ENCODE peak calls at places on chromosome 13, in eight cellular contexts. Y is GM12892; N is stimulated activated CD8-positive, alpha-beta memory T cell treated with anti-CD3 and anti-CD28 coated beads, Interleukin-15, amount 100 ng/mL, for 24 hours; M is mucosa of descending colon; E is GM19239; H is nephron progenitor cell; L is AG20443; I is activated CD8-positive, alpha-beta memory T cell treated with anti-CD3 and anti-CD28 coated beads for 48 hours. O is an unnamed sample.

GRCh38 chr13:70424428-70424827 is 316.2 kb upstream of the KLHL1 start:
- DNase-seq in E (no peak), M (no peak), H (no peak), Y (no peak), L (no peak), N (no peak), I (no peak), O (peak)

GRCh38 chr13:50387124-50387581 is 371.9 kb downstream of the KCNRG start:
- DNase-seq in N (no peak), I (no peak), H (peak), E (no peak), M (peak), L (peak), Y (no peak), O (peak)

GRCh38 chr13:28761586-28761985 is 42.8 kb upstream of the SLC46A3 start:
- DNase-seq in L (no peak), H (no peak), I (no peak), Y (no peak), M (no peak), E (no peak), N (no peak), O (no peak)

GRCh38 chr13:50203256-50204083 is 188.2 kb downstream of the KCNRG start:
- DNase-seq in N (no peak), Y (no peak), H (no peak), E (no peak), L (no peak), M (no peak), I (no peak), O (no peak)

GRCh38 chr13:76783798-76784197 is 102.4 kb downstream of the KCTD12 start:
- DNase-seq in H (no peak), L (no peak), E (no peak), I (no peak), Y (no peak), N (no peak), M (no peak), O (no peak)

GRCh38 chr13:40161931-40162330 is 504.5 kb downstream of the FOXO1 start:
- DNase-seq in I (no peak), N (no peak), L (no peak), H (peak), M (no peak), E (no peak), Y (no peak), O (no peak)

GRCh38 chr13:114161644-114162532 is 17.2 kb upstream of the CFAP97D2 start:
- DNase-seq in I (no peak), L (peak), Y (no peak), M (peak), E (no peak), H (no peak), N (no peak), O (no peak)

GRCh38 chr13:110666255-110666533 is 39.7 kb downstream of the CARS2 start:
- DNase-seq in E (no peak), N (no peak), H (no peak), M (no peak), I (no peak), L (no peak), Y (no peak), O (no peak)

GRCh38 chr13:23656637-23657036 is 86.4 kb downstream of the TNFRSF19 start:
- DNase-seq in N (no peak), Y (no peak), I (no peak), H (no peak), E (no peak), M (no peak), L (peak), O (no peak)

GRCh38 chr13:72253754-72254153 is 386.8 kb upstream of the DACH1 start:
- DNase-seq in L (no peak), N (no peak), E (no peak), H (no peak), I (no peak), M (no peak), Y (no peak), O (no peak)

GRCh38 chr13:79548886-79549285 is 67.9 kb downstream of the NDFIP2 start:
- DNase-seq in N (no peak), H (no peak), M (no peak), Y (no peak), L (no peak), I (no peak), E (no peak), O (no peak)

GRCh38 chr13:31409678-31410356 is 210.0 kb downstream of the B3GLCT start:
- DNase-seq in H (no peak), N (no peak), L (no peak), E (no peak), Y (no peak), M (no peak), I (no peak), O (no peak)

GRCh38 chr13:100298116-100298681 is 209.3 kb downstream of the PCCA start:
- DNase-seq in E (no peak), L (no peak), M (no peak), N (no peak), I (no peak), Y (no peak), H (no peak), O (no peak)

GRCh38 chr13:76630629-76631028 is 255.6 kb downstream of the KCTD12 start:
- DNase-seq in N (no peak), I (no peak), Y (no peak), M (no peak), L (no peak), E (no peak), H (no peak), O (no peak)

GRCh38 chr13:51453308-51453958 is 597 bp upstream of the INTS6 start:
- DNase-seq in N (peak), I (peak), Y (peak), M (peak), L (peak), E (peak), H (peak), O (peak)

GRCh38 chr13:63942372-63942771 is 2526.7 kb upstream of the PCDH20 start:
- DNase-seq in Y (no peak), E (no peak), H (no peak), I (no peak), L (no peak), N (no peak), M (no peak), O (no peak)

GRCh38 chr13:37956536-37956935 is 87.0 kb upstream of the TRPC4 start:
- DNase-seq in L (no peak), I (no peak), Y (no peak), H (no peak), E (no peak), M (no peak), N (no peak), O (no peak)

GRCh38 chr13:77333521-77334083 is 6.7 kb upstream of the MYCBP2 start:
- DNase-seq in N (no peak), L (no peak), M (no peak), E (no peak), H (no peak), I (no peak), Y (no peak), O (peak)

GRCh38 chr13:77898097-77898496 is 20.5 kb downstream of the EDNRB start:
- DNase-seq in L (no peak), M (no peak), I (no peak), H (no peak), E (no peak), N (no peak), Y (no peak), O (no peak)

GRCh38 chr13:94534171-94534570 is 54.7 kb upstream of the DCT start:
- DNase-seq in N (no peak), H (no peak), L (no peak), Y (no peak), E (no peak), I (no peak), M (no peak), O (no peak)

GRCh38 chr13:35765941-35766340 is 289.5 kb upstream of the MAB21L1 start:
- DNase-seq in Y (no peak), H (no peak), N (no peak), I (no peak), E (no peak), L (no peak), M (no peak), O (no peak)

GRCh38 chr13:37755349-37755748 is 114.2 kb downstream of the TRPC4 start:
- DNase-seq in H (no peak), M (no peak), E (no peak), N (no peak), Y (no peak), I (no peak), L (no peak), O (no peak)

GRCh38 chr13:109750376-109750775 is 36.0 kb downstream of the IRS2 start:
- DNase-seq in H (no peak), Y (no peak), E (no peak), I (no peak), N (no peak), M (no peak), L (no peak), O (no peak)

GRCh38 chr13:24087611-24088235 is 72.8 kb upstream of the SPATA13 start:
- DNase-seq in Y (no peak), N (no peak), H (no peak), E (no peak), I (no peak), L (no peak), M (peak), O (no peak)

GRCh38 chr13:64158910-64159309 is 2743.3 kb upstream of the PCDH20 start:
- DNase-seq in M (no peak), L (peak), N (no peak), Y (no peak), E (no peak), H (no peak), I (no peak), O (peak)

GRCh38 chr13:30884543-30884942 is 21.5 kb upstream of the MEDAG start:
- DNase-seq in E (no peak), M (no peak), N (no peak), L (no peak), Y (no peak), H (no peak), I (no peak), O (peak)

GRCh38 chr13:49456156-49456555 is 12.1 kb downstream of the SETDB2 start:
- DNase-seq in N (no peak), H (no peak), Y (no peak), L (no peak), I (no peak), M (no peak), E (no peak), O (no peak)

GRCh38 chr13:97353927-97354326 is 80.0 kb upstream of the RAP2A start:
- DNase-seq in M (no peak), N (no peak), Y (no peak), I (no peak), E (no peak), L (peak), H (no peak), O (no peak)

GRCh38 chr13:40613954-40614353 is 52.5 kb downstream of the FOXO1 start:
- DNase-seq in E (no peak), H (no peak), N (no peak), Y (no peak), L (no peak), I (no peak), M (no peak), O (no peak)

GRCh38 chr13:111503376-111503775 is 182.9 kb downstream of the TEX29 start:
- DNase-seq in L (no peak), Y (no peak), E (no peak), H (no peak), I (no peak), N (no peak), M (no peak), O (no peak)

GRCh38 chr13:100508391-100508790 is 80.2 kb downstream of the GGACT start:
- DNase-seq in Y (no peak), L (no peak), N (no peak), I (no peak), H (peak), M (no peak), E (no peak), O (no peak)

GRCh38 chr13:79810671-79811070 is 329.7 kb downstream of the NDFIP2 start:
- DNase-seq in I (no peak), M (no peak), E (no peak), L (peak), H (no peak), N (no peak), Y (no peak), O (no peak)

GRCh38 chr13:102555914-102556553 is 40.8 kb upstream of the TPP2 start:
- DNase-seq in M (no peak), L (peak), Y (no peak), I (no peak), N (no peak), H (no peak), E (peak), O (peak)

GRCh38 chr13:24851546-24851945 is 87.6 kb downstream of the RNF17 start:
- DNase-seq in L (no peak), E (no peak), Y (no peak), H (no peak), N (no peak), I (no peak), M (no peak), O (no peak)

GRCh38 chr13:34335662-34336007 is 517.7 kb downstream of the RFC3 start:
- DNase-seq in I (no peak), H (no peak), E (no peak), Y (no peak), N (no peak), L (no peak), M (no peak), O (no peak)

GRCh38 chr13:22040810-22041364 is 370.0 kb downstream of the FGF9 start:
- DNase-seq in I (no peak), Y (no peak), L (no peak), E (no peak), N (no peak), M (no peak), H (no peak), O (no peak)

O was measured in BE2C.